ENCODE peak calls at places on chromosomes 6 and 20, in five cellular contexts. P is ascending aorta, T is HEK293T, B is hippocampal formation, Y is GM13977. O is an unnamed sample.

GRCh38 chr6:6640915-6641314 is 52.4 kb downstream of the LY86 start:
- DNase-seq in P (no peak), T (no peak), B (no peak), Y (no peak), O (no peak)

GRCh38 chr6:137145421-137145820 is 28.0 kb downstream of the IL22RA2 start:
- DNase-seq in P (no peak), T (no peak), B (no peak), Y (no peak), O (no peak)

GRCh38 chr20:31710423-31711250 is 12.0 kb downstream of the BCL2L1 start:
- DNase-seq in P (no peak), T (no peak), B (no peak), Y (no peak), O (no peak)

GRCh38 chr6:88177961-88178464 is 11.9 kb upstream of the CNR1 start:
- DNase-seq in P (no peak), T (no peak), B (no peak), Y (peak; percentile 47), O (no peak)

GRCh38 chr6:156948807-156949206 is 171.6 kb downstream of the ARID1B start:
- DNase-seq in P (no peak), T (no peak), B (no peak), Y (no peak), O (peak; percentile 30)

GRCh38 chr20:59455392-59456341 is 148.7 kb upstream of the PHACTR3 start:
- DNase-seq in P (no peak), T (peak; percentile 49), B (peak; percentile 36), Y (peak; percentile 48), O (no peak)

GRCh38 chr20:60589624-60590023 is 631.4 kb downstream of the CDH26 start:
- DNase-seq in P (no peak), T (no peak), B (no peak), Y (no peak), O (no peak)

GRCh38 chr6:143397229-143398222 is 53.0 kb downstream of the ADAT2 start:
- DNase-seq in P (peak; percentile 64), T (no peak), B (no peak), Y (no peak), O (peak; percentile 31)

GRCh38 chr6:139973602-139974373 is 599.3 kb upstream of the CITED2 start:
- DNase-seq in P (no peak), T (no peak), B (no peak), Y (no peak), O (peak; percentile 52)

GRCh38 chr6:136723780-136724179 is 68.5 kb downstream of the MAP3K5 start:
- DNase-seq in P (no peak), T (no peak), B (no peak), Y (no peak), O (no peak)

GRCh38 chr6:46437671-46438221 is 53.5 kb downstream of the RCAN2 start:
- DNase-seq in P (no peak), T (no peak), B (no peak), Y (no peak), O (peak; percentile 63)

GRCh38 chr6:108781419-108782110 is 66.7 kb upstream of the ARMC2 start:
- DNase-seq in P (no peak), T (no peak), B (no peak), Y (no peak), O (no peak)

GRCh38 chr6:17836298-17836697 is 129.6 kb upstream of the NUP153 start:
- DNase-seq in P (no peak), T (no peak), B (no peak), Y (no peak), O (no peak)

GRCh38 chr6:124197148-124197547 is 393.5 kb downstream of the NKAIN2 start:
- DNase-seq in P (no peak), T (no peak), B (no peak), Y (no peak), O (no peak)

GRCh38 chr6:159899994-159900745 is 9.4 kb downstream of the MAS1 start:
- DNase-seq in P (no peak), T (no peak), B (no peak), Y (no peak), O (peak; percentile 96)

GRCh38 chr6:44020148-44020547 is 107.1 kb downstream of the MRPL14 start:
- DNase-seq in P (no peak), T (no peak), B (no peak), Y (no peak), O (no peak)

GRCh38 chr6:166317261-166318212 is 9.3 kb upstream of the PRR18 start:
- DNase-seq in P (no peak), T (no peak), B (no peak), Y (no peak), O (no peak)

GRCh38 chr6:111975501-111975900 is 78.4 kb upstream of the CCN6 start:
- DNase-seq in P (no peak), T (no peak), B (no peak), Y (no peak), O (no peak)

GRCh38 chr6:74075323-74075722 is 379.3 kb downstream of the CD109 start:
- DNase-seq in P (no peak), T (no peak), B (no peak), Y (no peak), O (no peak)

GRCh38 chr6:146770965-146771735 is 172.4 kb downstream of the ADGB start:
- DNase-seq in P (peak; percentile 9), T (no peak), B (no peak), Y (no peak), O (no peak)

GRCh38 chr6:46903175-46903574 is 18.6 kb downstream of the ADGRF5 start:
- DNase-seq in P (no peak), T (peak; percentile 12), B (no peak), Y (no peak), O (no peak)

GRCh38 chr6:135423649-135424128 is 73.9 kb downstream of the AHI1 start:
- DNase-seq in P (no peak), T (peak; percentile 40), B (no peak), Y (peak; percentile 34), O (peak; percentile 4)

GRCh38 chr20:40323411-40323810 is 365.6 kb downstream of the MAFB start:
- DNase-seq in P (no peak), T (peak; percentile 10), B (no peak), Y (no peak), O (no peak)

GRCh38 chr6:158411998-158412397 is 99.7 kb downstream of the TULP4 start:
- DNase-seq in P (no peak), T (no peak), B (no peak), Y (no peak), O (no peak)

GRCh38 chr6:75101896-75102680 is 103.8 kb downstream of the COL12A1 start:
- DNase-seq in P (no peak), T (no peak), B (no peak), Y (no peak), O (peak; percentile 31)

GRCh38 chr6:16901777-16902176 is 140.5 kb upstream of the ATXN1 start:
- DNase-seq in P (peak; percentile 13), T (no peak), B (peak; percentile 5), Y (no peak), O (peak; percentile 16)

GRCh38 chr6:133806358-133806757 is 82.6 kb upstream of the TCF21 start:
- DNase-seq in P (no peak), T (no peak), B (no peak), Y (no peak), O (no peak)

GRCh38 chr20:37898301-37899104 is 4.4 kb upstream of the VSTM2L start:
- DNase-seq in P (no peak), T (no peak), B (no peak), Y (no peak), O (no peak)

GRCh38 chr6:75437451-75438185 is 56.0 kb downstream of the FILIP1 start:
- DNase-seq in P (no peak), T (no peak), B (no peak), Y (no peak), O (peak; percentile 28)

GRCh38 chr20:6838181-6838826 is 70.8 kb downstream of the BMP2 start:
- DNase-seq in P (no peak), T (no peak), B (no peak), Y (no peak), O (no peak)

GRCh38 chr6:152173957-152174356 is 366.5 kb downstream of the ESR1 start:
- DNase-seq in P (no peak), T (no peak), B (no peak), Y (no peak), O (no peak)

GRCh38 chr20:43744966-43745733 is 18.3 kb upstream of the GTSF1L start:
- DNase-seq in P (no peak), T (no peak), B (no peak), Y (no peak), O (no peak)

GRCh38 chr20:32315399-32315798 is 37.9 kb downstream of the KIF3B start:
- DNase-seq in P (no peak), T (no peak), B (no peak), Y (no peak), O (no peak)

GRCh38 chr6:46781478-46782378 is 11.5 kb upstream of the MEP1A start:
- DNase-seq in P (no peak), T (peak; percentile 40), B (peak; percentile 41), Y (peak; percentile 30), O (peak; percentile 4)